ENCODE peak calls at places on chromosomes 13 and 19, in seven cellular contexts. P is activated T-helper 9 cell treated with anti-CD3 and anti-CD28 coated beads, Interleukin-2, amount 50 U/mL, for 16 hours; U is GDM1; M is midbrain; G is H1; R is HTR-8/SVneo; B is GM03348. I is an unnamed sample.

GRCh38 chr13:67630640-67631039 is 400.5 kb upstream of the PCDH9 start:
- DNase-seq in G (no peak), U (no peak), B (no peak), R (no peak), P (no peak), M (no peak), I (no peak)

GRCh38 chr19:36103842-36104552 is 6.9 kb upstream of the OVOL3 start:
- DNase-seq in B (no peak), R (no peak), M (no peak), G (no peak), P (no peak), U (no peak), I (no peak)

GRCh38 chr13:70812481-70812880 is 704.2 kb upstream of the KLHL1 start:
- DNase-seq in M (no peak), B (no peak), P (no peak), U (no peak), R (no peak), G (no peak), I (no peak)

GRCh38 chr19:13060233-13060963 is 42.3 kb downstream of the LYL1 start:
- DNase-seq in M (no peak), G (no peak), P (no peak), R (no peak), U (no peak), B (peak), I (peak)

GRCh38 chr19:2270572-2271515 is 11.1 kb downstream of the PEAK3 start:
- DNase-seq in G (no peak), M (peak), B (peak), R (peak), P (peak), U (peak), I (peak)

GRCh38 chr13:46341112-46341711 is 45.8 kb downstream of the RUBCNL start:
- DNase-seq in B (peak), R (no peak), G (no peak), P (no peak), U (no peak), M (no peak), I (peak)

GRCh38 chr19:47272448-47273312 is 2.0 kb upstream of the INAFM1 start:
- DNase-seq in P (peak), M (peak), B (peak), G (no peak), R (no peak), U (no peak), I (peak)

GRCh38 chr19:17931532-17932191 is 1.2 kb upstream of the CCDC124 start:
- DNase-seq in R (no peak), U (no peak), M (no peak), B (no peak), G (peak), P (no peak), I (no peak)

GRCh38 chr13:95740921-95741320 is 64.0 kb downstream of the DNAJC3 start:
- DNase-seq in B (no peak), U (no peak), P (no peak), M (no peak), G (no peak), R (no peak), I (no peak)

GRCh38 chr19:48444933-48445194 is 919 bp upstream of the GRWD1 start:
- DNase-seq in G (no peak), P (no peak), B (no peak), M (no peak), U (no peak), R (no peak), I (peak)

GRCh38 chr19:4456566-4456842 is 1.1 kb downstream of the UBXN6 start:
- DNase-seq in G (no peak), U (peak), M (peak), P (no peak), B (peak), R (no peak), I (peak)

GRCh38 chr13:34357435-34358232 is 539.7 kb downstream of the RFC3 start:
- DNase-seq in G (no peak), B (peak), R (peak), P (no peak), M (no peak), U (no peak), I (peak)

GRCh38 chr19:2782936-2783780 is at the start of gene SGTA:
- DNase-seq in B (peak), R (peak), M (peak), G (peak), U (peak), P (peak), I (peak)

GRCh38 chr13:24684600-24684998 is 4.4 kb downstream of the ATP12A start:
- DNase-seq in U (peak), B (peak), P (no peak), G (no peak), R (no peak), M (no peak), I (peak)

GRCh38 chr19:12202250-12202649 is 39.4 kb downstream of the ZNF136 start:
- DNase-seq in B (no peak), G (peak), U (peak), R (no peak), M (no peak), P (peak), I (peak)

GRCh38 chr13:90594694-90595093 is 752.8 kb upstream of the MIR17HG start:
- DNase-seq in U (no peak), R (peak), G (no peak), P (no peak), B (peak), M (no peak), I (peak)

GRCh38 chr19:50607874-50608785 is 31.6 kb downstream of the SYT3 start:
- DNase-seq in G (peak), R (peak), P (peak), U (peak), M (peak), B (peak), I (peak)

GRCh38 chr13:73173160-73173905 is 114.5 kb downstream of the KLF5 start:
- DNase-seq in G (no peak), M (no peak), U (no peak), B (no peak), R (no peak), P (no peak), I (no peak)

GRCh38 chr19:9535934-9536333 is 2.5 kb downstream of the ZNF426 start:
- DNase-seq in M (no peak), R (no peak), G (no peak), U (no peak), B (no peak), P (no peak), I (peak)

GRCh38 chr13:37870895-37871550 is 1.5 kb upstream of the TRPC4 start:
- DNase-seq in B (peak), M (no peak), U (no peak), R (peak), P (no peak), G (no peak), I (peak)

GRCh38 chr19:35787227-35787799 is 11.9 kb downstream of the ARHGAP33 start:
- DNase-seq in U (no peak), G (no peak), B (no peak), P (no peak), R (no peak), M (no peak), I (no peak)

GRCh38 chr19:3580156-3580955 is 4.9 kb upstream of the GIPC3 start:
- DNase-seq in P (no peak), U (no peak), B (peak), R (peak), G (no peak), M (no peak), I (peak)

GRCh38 chr13:30738526-30738925 is 3.2 kb downstream of the ALOX5AP start:
- DNase-seq in G (no peak), P (no peak), B (no peak), U (no peak), R (no peak), M (no peak), I (no peak)

GRCh38 chr19:40420766-40421467 is 4.9 kb downstream of the SERTAD1 start:
- DNase-seq in R (peak), G (no peak), M (peak), B (peak), P (peak), U (peak), I (peak)

GRCh38 chr13:95954266-95954665 is 98.9 kb downstream of the UGGT2 start:
- DNase-seq in M (no peak), U (no peak), R (no peak), G (peak), P (no peak), B (no peak), I (no peak)

GRCh38 chr19:31232871-31233270 is 116.4 kb downstream of the TSHZ3 start:
- DNase-seq in M (no peak), U (no peak), R (no peak), B (peak), G (no peak), P (no peak), I (peak)

GRCh38 chr19:32022044-32022945 is 323.1 kb upstream of the ZNF507 start:
- DNase-seq in M (no peak), B (no peak), P (no peak), U (no peak), G (no peak), R (no peak), I (no peak)

GRCh38 chr13:110807546-110807945 is 94.0 kb downstream of the ING1 start:
- DNase-seq in G (no peak), R (no peak), B (no peak), U (no peak), M (no peak), P (no peak), I (no peak)

I was measured in GM23248.